ENCODE peak calls at places on chromosomes 6 and 20, in four cellular contexts. D, L, E and N are unnamed samples.

GRCh38 chr20:62508641-62509051 is 32.9 kb upstream of the GATA5 start:
- DNase-seq in D (no peak), L (no peak), E (no peak), N (no peak)

GRCh38 chr6:159169557-159170332 is 545 bp downstream of the FNDC1 start:
- DNase-seq in D (no peak), L (no peak), E (peak), N (peak)

GRCh38 chr20:63978319-63979220 is 872 bp downstream of the SAMD10 start:
- DNase-seq in D (peak), L (peak), E (peak), N (peak)

GRCh38 chr6:105326216-105326615 is 76.7 kb downstream of the PREP start:
- DNase-seq in D (no peak), L (peak), E (no peak), N (no peak)

GRCh38 chr6:169719117-169719516 is 5.2 kb downstream of the PHF10 start:
- DNase-seq in D (no peak), L (no peak), E (no peak), N (no peak)

GRCh38 chr6:158744986-158745430 is 74.2 kb downstream of the EZR start:
- DNase-seq in D (no peak), L (no peak), E (no peak), N (peak)

GRCh38 chr6:70503813-70504465 is 62.8 kb upstream of the SDHAF4 start:
- DNase-seq in D (no peak), L (no peak), E (no peak), N (no peak)

GRCh38 chr20:48287552-48288170 is 502.4 kb upstream of the SULF2 start:
- DNase-seq in D (no peak), L (no peak), E (no peak), N (no peak)

GRCh38 chr6:139927236-139927635 is 552.8 kb upstream of the CITED2 start:
- DNase-seq in D (peak), L (no peak), E (no peak), N (no peak)
- TF ChIP-seq ELF4 in D (no peak), L (no peak), E (no peak), N (no peak)

GRCh38 chr6:97066056-97066455 is 141.5 kb downstream of the KLHL32 start:
- DNase-seq in D (no peak), L (no peak), E (no peak), N (no peak)
- TF ChIP-seq ELF4 in D (no peak), L (no peak), E (no peak), N (no peak)

DNA sequence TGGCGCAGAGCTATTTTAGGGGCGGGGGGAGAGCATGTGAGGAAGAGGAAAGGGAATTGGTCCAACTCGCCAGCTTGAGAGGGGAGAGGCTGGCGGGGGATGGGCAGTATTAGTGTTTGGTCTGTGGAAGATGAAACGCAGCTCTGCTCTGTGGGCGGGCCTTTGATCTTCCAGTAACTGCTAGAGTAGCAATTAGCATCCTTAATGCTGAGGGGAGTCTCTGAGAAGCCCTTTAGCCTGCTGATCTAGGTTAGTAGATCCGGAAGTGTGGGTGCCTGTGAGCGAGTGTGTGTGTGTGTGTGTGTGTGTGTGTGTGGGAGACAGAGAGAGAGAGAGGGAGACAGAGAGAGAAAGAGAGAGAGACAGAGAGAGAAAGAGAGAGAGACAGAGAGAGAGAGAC is 117.2 kb upstream of the BACH2 start:
- DNase-seq in D (peak), L (no peak), E (peak), N (no peak)
- TF ChIP-seq ELF4 in D (no peak), L (no peak), E (no peak), N (no peak)

DNA sequence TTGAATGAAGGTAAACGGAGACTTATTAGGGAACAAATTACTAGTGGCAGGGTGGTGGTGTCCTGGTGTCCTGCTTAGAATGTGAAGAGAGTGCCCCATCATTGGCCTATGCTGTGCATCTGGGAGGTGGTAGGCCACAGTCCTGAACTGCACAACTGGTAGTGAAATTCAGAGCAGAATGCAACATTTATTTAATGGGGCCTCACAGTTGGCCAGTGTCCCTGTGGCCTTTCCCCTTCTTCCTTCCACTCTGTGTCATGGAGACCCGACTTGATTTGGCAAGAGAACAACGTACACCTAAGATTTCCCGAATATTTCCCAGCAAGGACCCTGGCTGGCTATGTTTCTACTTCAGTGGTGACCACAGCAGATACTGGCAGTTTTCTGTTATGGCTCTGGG is 206.9 kb downstream of the LRFN2 start:
- DNase-seq in D (no peak), L (no peak), E (no peak), N (no peak)
- TF ChIP-seq ELF4 in D (no peak), L (no peak), E (no peak), N (no peak)